ENCODE peak calls at places on chromosomes 4 and X, in five cellular contexts. X, S, R, O and H are unnamed samples.
A peak's percentile ranks its signal among the peaks of the same experiment; 100 is the strongest.

GRCh38 chr4:88002786-88003185 is 4.6 kb upstream of the PKD2 start:
- DNase-seq in X (no peak), S (no peak), R (no peak), O (peak; percentile 30), H (no peak)

GRCh38 chr4:146308951-146309350 is 94.6 kb downstream of the REELD1 start:
- DNase-seq in X (no peak), S (peak; percentile 21), R (no peak), O (peak; percentile 79), H (no peak)

GRCh38 chr4:121555315-121556107 is 141.3 kb downstream of the ANXA5 start:
- DNase-seq in X (no peak), S (peak; percentile 8), R (no peak), O (no peak), H (peak; percentile 7)

GRCh38 chr4:3302164-3302785 is 9.5 kb downstream of the RGS12 start:
- DNase-seq in X (no peak), S (no peak), R (no peak), O (peak; percentile 64), H (no peak)

GRCh38 chr4:147479817-147480216 is 1.1 kb upstream of the EDNRA start:
- DNase-seq in X (peak; percentile 29), S (peak; percentile 47), R (peak; percentile 56), O (peak; percentile 85), H (peak; percentile 79)

GRCh38 chrX:63918611-63919010 is 133.6 kb upstream of the ARHGEF9 start:
- DNase-seq in X (no peak), S (no peak), R (no peak), O (no peak), H (peak; percentile 57)

GRCh38 chr4:100314057-100314456 is 123.8 kb upstream of the DDIT4L start:
- DNase-seq in X (no peak), S (no peak), R (no peak), O (no peak), H (no peak)

GRCh38 chr4:75229783-75230570 is 284.2 kb downstream of the RCHY1 start:
- DNase-seq in X (no peak), S (peak; percentile 7), R (no peak), O (no peak), H (no peak)

GRCh38 chr4:53654300-53654758 is 63.0 kb upstream of the LNX1 start:
- DNase-seq in X (no peak), S (peak; percentile 43), R (no peak), O (peak; percentile 84), H (peak; percentile 57)

GRCh38 chrX:38937400-38937799 is 136.1 kb downstream of the MID1IP1 start:
- DNase-seq in X (no peak), S (no peak), R (no peak), O (no peak), H (no peak)

GRCh38 chrX:10755477-10756334 is 135.3 kb upstream of the MID1 start:
- DNase-seq in X (peak; percentile 31), S (peak; percentile 81), R (no peak), O (peak; percentile 91), H (peak; percentile 30)

GRCh38 chr4:31461425-31461824 is 741.3 kb downstream of the PCDH7 start:
- DNase-seq in X (no peak), S (no peak), R (no peak), O (peak; percentile 34), H (peak; percentile 88)

GRCh38 chrX:115892787-115893671 is 277.5 kb upstream of the AGTR2 start:
- DNase-seq in X (no peak), S (peak; percentile 54), R (peak; percentile 44), O (peak; percentile 48), H (peak; percentile 22)

GRCh38 chr4:4443821-4444220 is 56.9 kb downstream of the NSG1 start:
- DNase-seq in X (peak; percentile 19), S (peak; percentile 65), R (no peak), O (peak; percentile 83), H (no peak)

GRCh38 chr4:84218002-84218401 is 281.1 kb downstream of the NKX6-1 start:
- DNase-seq in X (no peak), S (no peak), R (no peak), O (peak; percentile 35), H (no peak)

GRCh38 chrX:11890843-11891514 is 132.9 kb downstream of the MSL3 start:
- DNase-seq in X (no peak), S (no peak), R (peak; percentile 41), O (no peak), H (no peak)

GRCh38 chr4:17029964-17030363 is 131.5 kb upstream of the LDB2 start:
- DNase-seq in X (no peak), S (no peak), R (no peak), O (no peak), H (peak; percentile 53)

GRCh38 chr4:164318350-164318749 is 435.6 kb upstream of the SMIM31 start:
- DNase-seq in X (no peak), S (no peak), R (no peak), O (no peak), H (no peak)

GRCh38 chr4:170743633-170744032 is 653.9 kb upstream of the AADAT start:
- DNase-seq in X (no peak), S (no peak), R (no peak), O (no peak), H (no peak)

GRCh38 chr4:146379744-146380143 is 142.0 kb downstream of the SLC10A7 start:
- DNase-seq in X (no peak), S (peak; percentile 31), R (no peak), O (peak; percentile 35), H (peak; percentile 47)

GRCh38 chrX:39810901-39811300 is 286.9 kb downstream of the BCOR start:
- DNase-seq in X (no peak), S (no peak), R (no peak), O (no peak), H (no peak)

GRCh38 chr4:100124715-100125114 is 65.6 kb downstream of the DDIT4L start:
- DNase-seq in X (no peak), S (no peak), R (no peak), O (no peak), H (no peak)

GRCh38 chr4:68904786-68905185 is 46.8 kb downstream of the UGT2A3 start:
- DNase-seq in X (no peak), S (no peak), R (no peak), O (no peak), H (peak; percentile 15)

GRCh38 chrX:129772796-129773431 is 6.8 kb upstream of the SASH3 start:
- DNase-seq in X (no peak), S (no peak), R (peak; percentile 89), O (no peak), H (no peak)

GRCh38 chr4:3880595-3881120 is 114.5 kb downstream of the ADRA2C start:
- DNase-seq in X (no peak), S (peak; percentile 33), R (peak; percentile 53), O (peak; percentile 39), H (peak; percentile 68)

GRCh38 chrX:18543738-18544137 is 118.3 kb downstream of the CDKL5 start:
- DNase-seq in X (no peak), S (no peak), R (no peak), O (no peak), H (no peak)

GRCh38 chr4:69858683-69859082 is 1.3 kb downstream of the SULT1E1 start:
- DNase-seq in X (no peak), S (no peak), R (no peak), O (peak; percentile 20), H (peak; percentile 90)

GRCh38 chrX:114924846-114925245 is 92.6 kb downstream of the IL13RA2 start:
- DNase-seq in X (no peak), S (peak; percentile 44), R (no peak), O (peak; percentile 76), H (peak; percentile 1)

GRCh38 chr4:118077767-118078105 is 43.5 kb downstream of the NDST3 start:
- DNase-seq in X (no peak), S (no peak), R (no peak), O (no peak), H (no peak)

GRCh38 chr4:118082182-118082581 is 47.9 kb downstream of the NDST3 start:
- DNase-seq in X (no peak), S (no peak), R (no peak), O (no peak), H (no peak)

GRCh38 chr4:118076958-118077766 is 42.9 kb downstream of the NDST3 start:
- DNase-seq in X (no peak), S (peak; percentile 34), R (no peak), O (peak; percentile 0), H (peak; percentile 52)
- TF ChIP-seq CTCF in X (peak; percentile 45), S (peak; percentile 55), R (peak; percentile 33), O (peak; percentile 62), H (peak; percentile 65)

GRCh38 chr4:161317000-161317399 is 846.8 kb downstream of the FSTL5 start:
- DNase-seq in X (no peak), S (no peak), R (no peak), O (no peak), H (no peak)

GRCh38 chr4:161320377-161320776 is 843.4 kb downstream of the FSTL5 start:
- DNase-seq in X (no peak), S (no peak), R (no peak), O (peak; percentile 20), H (peak; percentile 68)
- TF ChIP-seq CTCF in X (peak; percentile 17), S (peak; percentile 9), R (peak; percentile 17), O (no peak), H (peak; percentile 80)

GRCh38 chr4:1009647-1010521 is 1.5 kb upstream of the FGFRL1 start:
- DNase-seq in X (no peak), S (peak; percentile 36), R (peak; percentile 82), O (peak; percentile 23), H (peak; percentile 73)
- TF ChIP-seq CTCF in X (peak; percentile 38), S (peak; percentile 33), R (no peak), O (no peak), H (no peak)

DNA sequence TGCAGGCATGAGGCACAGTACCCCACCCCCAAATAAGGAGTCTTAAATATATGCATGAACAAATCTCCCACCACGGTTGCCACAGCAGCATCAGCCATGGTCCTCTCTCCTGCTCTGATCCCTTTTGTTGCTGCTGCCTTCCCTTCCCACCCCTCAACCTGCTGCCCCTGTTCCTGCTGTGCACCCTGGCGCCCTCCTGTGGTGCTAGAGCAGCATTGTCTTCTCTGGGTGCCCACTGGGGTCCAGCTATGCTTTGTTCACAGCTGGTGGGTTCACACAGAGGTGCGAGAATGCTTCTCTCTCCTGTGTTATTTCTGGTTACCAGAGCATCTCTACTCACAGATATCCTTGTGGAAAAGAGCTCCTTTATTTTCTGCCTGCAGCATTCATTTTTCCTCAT is 116.2 kb downstream of the GATB start:
- DNase-seq in X (no peak), S (no peak), R (no peak), O (no peak), H (peak; percentile 18)
- TF ChIP-seq CTCF in X (peak; percentile 44), S (peak; percentile 22), R (no peak), O (peak; percentile 40), H (peak; percentile 49)

DNA sequence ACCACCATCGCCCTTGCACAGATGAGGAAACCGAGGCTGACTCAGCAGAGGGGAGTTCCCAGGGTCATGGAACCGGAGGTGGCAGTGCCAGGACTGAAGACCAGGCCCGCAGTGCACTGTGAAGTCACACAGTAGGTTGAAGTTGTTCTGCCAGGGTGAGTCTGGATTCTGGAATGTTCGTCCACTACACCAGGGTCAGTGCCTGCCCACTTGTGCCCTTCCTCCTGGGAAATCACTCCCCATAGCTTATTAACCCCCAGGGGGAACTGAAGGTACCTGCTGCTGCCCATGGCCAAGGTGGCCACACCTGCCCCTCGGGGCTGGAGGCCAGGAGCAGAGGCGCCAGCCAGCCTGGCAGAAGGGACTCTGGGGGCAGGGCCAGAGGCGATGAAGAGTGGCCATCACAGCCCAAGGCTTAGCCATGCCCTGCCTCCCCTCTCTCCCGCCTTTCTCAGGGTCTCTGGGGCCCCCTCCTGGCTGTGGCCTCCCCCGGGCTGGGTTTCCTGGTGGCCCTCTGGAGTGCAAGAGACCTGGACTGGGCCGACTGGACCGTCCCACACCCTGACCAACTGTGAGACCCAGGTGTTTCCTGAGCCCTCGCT is 15.1 kb upstream of the ABLIM2 start:
- DNase-seq in X (no peak), S (no peak), R (no peak), O (no peak), H (no peak)
- TF ChIP-seq CTCF in X (no peak), S (no peak), R (no peak), O (no peak), H (no peak)

GRCh38 chr4:44678094-44679023 is at the start of gene GUF1:
- DNase-seq in X (peak; percentile 17), S (peak; percentile 86), R (peak; percentile 93), O (peak; percentile 90), H (peak; percentile 93)
- TF ChIP-seq CTCF in X (no peak), S (no peak), R (no peak), O (no peak), H (no peak)